ENCODE peak calls at places on chromosomes 3 and 15, in nine cellular contexts. O is WERI-Rb-1, N is hepatocyte, Q is fibroblast of mammary gland, M is left ventricle myocardium inferior, F is cardiac muscle cell, X is mesendoderm, J is GM23248, H is SJSA1. S is an unnamed sample.

GRCh38 chr3:11362600-11362999 is 90.4 kb downstream of the ATG7 start:
- DNase-seq in O (no peak), N (no peak), Q (peak), M (no peak), F (no peak), X (no peak), J (peak), H (peak), S (no peak)

GRCh38 chr3:13581485-13582365 is 32.8 kb downstream of the FBLN2 start:
- DNase-seq in O (no peak), N (no peak), Q (peak), M (peak), F (peak), X (no peak), J (peak), H (no peak), S (peak)

GRCh38 chr3:141125351-141125750 is 74.2 kb downstream of the SPSB4 start:
- DNase-seq in O (no peak), N (no peak), Q (no peak), M (no peak), F (no peak), X (no peak), J (no peak), H (no peak), S (no peak)

GRCh38 chr15:23877502-23878412 is 190.7 kb upstream of the NDN start:
- DNase-seq in O (peak), N (peak), Q (peak), M (peak), F (peak), X (peak), J (peak), H (no peak), S (no peak)

GRCh38 chr15:50883903-50884302 is 24.6 kb upstream of the AP4E1 start:
- DNase-seq in O (no peak), N (peak), Q (peak), M (no peak), F (peak), X (no peak), J (peak), H (peak), S (no peak)

GRCh38 chr15:82539690-82540054 is 585 bp downstream of the RPS17 start:
- DNase-seq in O (no peak), N (peak), Q (no peak), M (no peak), F (no peak), X (no peak), J (peak), H (no peak), S (no peak)

GRCh38 chr15:25509697-25510096 is 70.9 kb upstream of the UBE3A start:
- DNase-seq in O (no peak), N (no peak), Q (no peak), M (no peak), F (no peak), X (no peak), J (no peak), H (no peak), S (no peak)

GRCh38 chr3:169634618-169635236 is 28.8 kb downstream of the MECOM start:
- DNase-seq in O (no peak), N (no peak), Q (no peak), M (no peak), F (peak), X (no peak), J (no peak), H (no peak), S (no peak)

GRCh38 chr3:149506540-149506939 is 32.0 kb downstream of the TM4SF4 start:
- DNase-seq in O (no peak), N (no peak), Q (peak), M (no peak), F (no peak), X (no peak), J (peak), H (peak), S (no peak)

GRCh38 chr3:42501321-42501680 is 1.1 kb upstream of the VIPR1 start:
- DNase-seq in O (peak), N (no peak), Q (no peak), M (no peak), F (no peak), X (peak), J (no peak), H (no peak), S (no peak)

GRCh38 chr15:31173790-31174450 is 72.4 kb upstream of the TRPM1 start:
- DNase-seq in O (no peak), N (no peak), Q (no peak), M (no peak), F (no peak), X (no peak), J (no peak), H (no peak), S (no peak)

GRCh38 chr3:124032351-124032880 is 40.5 kb upstream of the ROPN1 start:
- DNase-seq in O (peak), N (peak), Q (peak), M (peak), F (peak), X (peak), J (peak), H (no peak), S (no peak)

GRCh38 chr3:183883291-183884096 is 1.2 kb downstream of the PARL start:
- DNase-seq in O (peak), N (no peak), Q (no peak), M (no peak), F (no peak), X (peak), J (no peak), H (no peak), S (no peak)

GRCh38 chr3:177427096-177427495 is 229.8 kb upstream of the TBL1XR1 start:
- DNase-seq in O (no peak), N (no peak), Q (no peak), M (no peak), F (no peak), X (no peak), J (no peak), H (no peak), S (no peak)

GRCh38 chr3:51974277-51974962 is 444 bp upstream of the ABHD14A start:
- DNase-seq in O (no peak), N (peak), Q (no peak), M (no peak), F (peak), X (no peak), J (peak), H (no peak), S (no peak)

GRCh38 chr3:131543714-131544113 is 40.9 kb upstream of the MRPL3 start:
- DNase-seq in O (peak), N (peak), Q (peak), M (peak), F (peak), X (peak), J (peak), H (no peak), S (peak)

GRCh38 chr15:60620707-60621106 is 141.8 kb upstream of the ICE2 start:
- DNase-seq in O (no peak), N (peak), Q (no peak), M (no peak), F (peak), X (peak), J (peak), H (no peak), S (no peak)

GRCh38 chr3:4720316-4721075 is 227.3 kb downstream of the ITPR1 start:
- DNase-seq in O (peak), N (peak), Q (peak), M (peak), F (peak), X (peak), J (peak), H (peak), S (peak)

GRCh38 chr3:109355625-109356441 is 18.5 kb upstream of the DPPA4 start:
- DNase-seq in O (no peak), N (no peak), Q (no peak), M (no peak), F (no peak), X (peak), J (no peak), H (no peak), S (no peak)
- H3K4me3 ChIP-seq in O (no peak), N (no peak), Q (no peak), M (no peak), F (no peak), X (no peak), J (no peak), H (no peak), S (peak)

DNA sequence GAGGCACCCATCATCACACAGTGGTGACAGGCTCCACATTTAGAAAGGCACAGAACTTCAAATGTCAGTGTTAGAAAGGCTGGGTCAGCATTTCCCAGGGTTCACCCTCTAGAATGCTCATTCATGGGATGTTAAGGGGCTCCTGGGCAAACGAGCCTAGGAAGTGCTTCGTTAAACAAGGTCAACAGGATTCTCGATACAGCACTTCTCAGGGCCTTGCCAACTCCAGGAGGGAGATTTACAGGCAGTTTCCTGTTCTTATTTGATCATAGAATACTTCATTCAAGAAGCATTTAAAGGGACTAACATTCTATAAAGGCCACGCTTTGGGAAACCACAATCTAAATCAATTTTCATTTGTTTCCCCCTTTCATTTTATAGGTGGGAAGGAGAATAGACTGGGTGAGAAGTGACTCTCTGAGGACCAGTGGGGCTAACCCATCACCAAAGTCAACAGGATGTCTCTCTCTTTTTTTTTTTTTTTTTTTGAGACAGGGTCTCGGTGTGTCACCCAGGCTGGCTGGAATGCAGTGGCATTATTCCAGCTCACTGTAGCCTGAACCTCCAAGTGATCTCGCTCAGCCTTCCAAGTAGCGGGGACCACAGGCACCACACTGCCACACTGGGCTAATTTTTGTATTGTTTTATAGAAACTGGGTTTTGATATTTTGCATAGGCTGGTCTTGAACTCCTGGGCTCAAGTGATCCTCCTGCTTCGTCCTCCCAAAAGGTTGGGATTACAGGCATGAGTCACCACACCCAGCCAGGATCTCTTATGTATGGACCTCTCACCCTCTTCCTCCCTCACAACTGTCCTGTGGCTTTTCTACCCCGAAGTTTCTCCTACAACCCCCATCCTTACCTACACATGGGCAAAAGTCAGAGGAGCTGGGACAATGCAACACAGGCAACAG is 14.1 kb downstream of the IGDCC4 start:
- DNase-seq in O (no peak), N (no peak), Q (peak), M (no peak), F (peak), X (no peak), J (no peak), H (no peak), S (no peak)
- H3K4me3 ChIP-seq in O (no peak), N (no peak), Q (no peak), M (no peak), F (no peak), X (no peak), J (no peak), H (no peak), S (no peak)

DNA sequence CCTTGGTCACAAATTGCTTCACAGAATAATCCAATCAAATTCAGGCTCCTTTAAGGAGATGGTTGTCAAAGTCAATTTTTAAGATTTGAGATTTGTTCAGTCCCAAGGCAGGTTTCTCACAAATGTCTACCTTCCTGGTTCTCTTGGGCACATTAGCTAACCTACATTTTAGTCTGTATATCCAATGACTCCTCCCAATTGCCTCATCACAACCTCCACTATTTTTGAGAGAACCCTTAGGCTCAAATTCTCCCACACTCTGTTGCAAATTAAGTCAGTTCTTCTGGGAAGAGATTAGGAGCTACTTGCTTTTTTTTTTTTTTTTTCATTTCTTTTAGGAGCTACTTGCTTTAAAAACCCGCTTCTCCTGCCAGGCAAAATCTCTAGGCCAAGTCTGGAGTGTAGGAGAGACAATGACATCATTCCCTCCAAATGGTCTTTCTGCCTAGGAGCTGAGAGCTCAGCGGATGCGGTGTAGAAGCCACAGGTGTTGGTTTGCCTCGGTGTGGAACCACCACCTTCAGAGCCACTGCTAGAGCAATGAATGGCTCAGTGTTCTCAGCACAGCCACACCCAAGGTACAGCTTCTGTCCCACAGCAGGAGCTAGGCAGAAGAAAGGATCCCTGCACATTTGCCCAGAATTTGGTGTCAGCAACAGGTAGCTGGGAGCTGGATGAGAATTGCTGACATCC is 10.0 kb upstream of the INO80 start:
- DNase-seq in O (no peak), N (no peak), Q (no peak), M (no peak), F (no peak), X (no peak), J (no peak), H (no peak), S (no peak)
- H3K4me3 ChIP-seq in O (no peak), N (no peak), Q (no peak), M (no peak), F (no peak), X (no peak), J (no peak), H (no peak), S (no peak)

GRCh38 chr3:187228740-187229139 is 31.5 kb downstream of the RTP1 start:
- DNase-seq in O (no peak), N (no peak), Q (no peak), M (no peak), F (no peak), X (no peak), J (peak), H (no peak), S (no peak)

GRCh38 chr3:187222801-187223200 is 25.5 kb downstream of the RTP1 start:
- DNase-seq in O (no peak), N (no peak), Q (no peak), M (no peak), F (no peak), X (no peak), J (no peak), H (no peak), S (no peak)

GRCh38 chr3:187227658-187228258 is 30.5 kb downstream of the RTP1 start:
- DNase-seq in O (no peak), N (no peak), Q (peak), M (no peak), F (peak), X (no peak), J (peak), H (peak), S (peak)

DNA sequence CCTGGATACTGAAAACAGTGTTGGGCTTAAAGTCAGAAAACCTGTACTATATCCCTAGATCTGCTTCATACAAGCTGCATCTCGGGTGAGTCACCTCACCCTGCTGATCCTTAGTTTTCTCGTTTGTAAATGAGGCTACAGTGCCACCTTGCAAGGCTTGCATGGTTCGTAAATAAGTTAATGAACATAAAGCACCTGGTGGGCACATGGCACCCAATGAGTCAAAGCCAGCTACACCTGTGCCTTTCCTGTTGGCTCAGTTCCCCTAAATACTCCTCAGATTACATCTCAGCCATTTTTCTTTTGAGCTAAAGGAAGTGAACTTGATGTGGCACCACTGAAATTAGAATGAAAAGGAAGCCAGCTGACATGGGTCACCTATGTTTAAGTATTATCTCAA is 26.5 kb downstream of the RTP1 start:
- DNase-seq in O (no peak), N (peak), Q (peak), M (no peak), F (no peak), X (no peak), J (peak), H (no peak), S (peak)
- H3K4me3 ChIP-seq in O (no peak), N (no peak), Q (no peak), M (no peak), F (no peak), X (no peak), J (no peak), H (no peak), S (no peak)

DNA sequence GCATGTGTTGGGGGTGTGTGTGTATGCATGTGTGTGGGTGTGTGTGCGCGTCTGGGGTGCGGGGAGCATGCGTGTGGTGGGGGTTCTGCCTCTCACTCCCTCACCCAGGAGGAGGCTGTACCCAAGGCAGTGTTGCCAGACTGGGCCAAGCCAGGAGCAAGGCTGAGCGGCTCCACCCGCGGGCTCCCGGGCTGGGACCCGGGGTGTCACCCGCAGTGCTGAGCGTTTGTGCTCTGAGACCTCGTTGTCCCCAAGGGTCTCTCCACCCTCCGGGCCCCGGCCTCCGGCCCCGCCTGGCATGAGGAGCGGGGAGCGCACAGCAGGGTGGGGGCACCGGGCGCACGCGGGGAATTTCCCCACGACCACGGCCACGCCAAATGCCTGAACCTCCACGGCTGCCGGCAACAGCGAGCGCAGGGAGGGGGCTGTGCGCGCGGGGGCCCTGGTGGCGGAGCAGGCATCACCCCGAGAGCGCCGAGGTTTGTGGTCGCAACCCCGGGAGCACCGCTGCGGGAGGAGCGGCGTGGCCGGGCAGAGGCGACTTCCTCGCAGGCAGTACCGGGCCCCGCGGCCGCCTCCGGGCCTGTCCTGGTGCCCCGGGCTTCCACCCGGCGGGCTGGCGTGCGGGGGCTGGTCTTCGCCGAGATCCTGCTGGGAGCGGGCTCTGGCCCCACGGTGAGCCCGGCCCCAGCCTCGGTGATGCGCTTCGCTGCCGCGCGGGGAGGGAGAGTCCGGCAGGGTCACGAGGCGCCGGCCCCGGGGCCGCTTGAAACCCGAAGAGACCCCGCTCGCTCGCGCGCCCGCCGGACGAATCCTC is 7.4 kb upstream of the OCA2 start:
- DNase-seq in O (no peak), N (peak), Q (no peak), M (no peak), F (peak), X (no peak), J (peak), H (peak), S (no peak)
- H3K4me3 ChIP-seq in O (no peak), N (peak), Q (peak), M (peak), F (peak), X (no peak), J (peak), H (peak), S (peak)

GRCh38 chr15:45831787-45832186 is 197.0 kb downstream of the SQOR start:
- DNase-seq in O (no peak), N (no peak), Q (no peak), M (no peak), F (no peak), X (no peak), J (no peak), H (no peak), S (no peak)
- H3K4me3 ChIP-seq in O (no peak), N (no peak), Q (no peak), M (no peak), F (no peak), X (no peak), J (no peak), H (no peak), S (no peak)

GRCh38 chr3:121894191-121894990 is at the start of gene SLC15A2:
- DNase-seq in O (peak), N (no peak), Q (no peak), M (no peak), F (peak), X (peak), J (no peak), H (no peak), S (peak)
- H3K4me3 ChIP-seq in O (no peak), N (no peak), Q (no peak), M (peak), F (no peak), X (no peak), J (no peak), H (no peak), S (no peak)

GRCh38 chr15:80778621-80778963 is 578 bp upstream of the CEMIP start:
- DNase-seq in O (no peak), N (no peak), Q (no peak), M (no peak), F (no peak), X (no peak), J (no peak), H (no peak), S (no peak)
- H3K4me3 ChIP-seq in O (peak), N (peak), Q (no peak), M (peak), F (peak), X (no peak), J (peak), H (no peak), S (peak)

S was measured in retinal pigment epithelial cell.